ENCODE peak calls at places on chromosomes 5 and 9, in five cellular contexts. Y is left ventricle myocardium inferior, V is tibial artery, L is adrenal gland, P is SK-N-SH. M is an unnamed sample.

GRCh38 chr9:135076876-135077430 is 10.5 kb upstream of the OLFM1 start:
- DNase-seq in Y (no peak), V (no peak), L (peak), P (no peak), M (no peak)

GRCh38 chr5:72079288-72079687 is 28.0 kb upstream of the MAP1B start:
- DNase-seq in Y (peak), V (no peak), L (peak), P (no peak), M (no peak)

GRCh38 chr5:177130211-177131018 is 3.2 kb upstream of the NSD1 start:
- DNase-seq in Y (no peak), V (no peak), L (no peak), P (no peak), M (peak)

GRCh38 chr5:53114988-53115387 is 5.4 kb upstream of the MOCS2 start:
- DNase-seq in Y (no peak), V (no peak), L (no peak), P (no peak), M (peak)

GRCh38 chr5:145198871-145199270 is 636.3 kb downstream of the PRELID2 start:
- DNase-seq in Y (no peak), V (no peak), L (no peak), P (no peak), M (no peak)

GRCh38 chr5:93303291-93303691 is 277.7 kb downstream of the NR2F1-AS1 start:
- DNase-seq in Y (no peak), V (no peak), L (no peak), P (peak), M (no peak)

GRCh38 chr5:39992617-39993203 is 567.9 kb upstream of the DAB2 start:
- DNase-seq in Y (no peak), V (no peak), L (no peak), P (no peak), M (peak)

GRCh38 chr5:95823738-95824609 is 1.4 kb upstream of the GLRX start:
- DNase-seq in Y (peak), V (peak), L (peak), P (no peak), M (peak)

GRCh38 chr9:99778308-99778707 is 43.4 kb upstream of the NR4A3 start:
- DNase-seq in Y (no peak), V (no peak), L (peak), P (no peak), M (peak)

GRCh38 chr5:138032028-138032571 is 779 bp downstream of the FAM13B start:
- DNase-seq in Y (peak), V (peak), L (peak), P (no peak), M (peak)

DNA sequence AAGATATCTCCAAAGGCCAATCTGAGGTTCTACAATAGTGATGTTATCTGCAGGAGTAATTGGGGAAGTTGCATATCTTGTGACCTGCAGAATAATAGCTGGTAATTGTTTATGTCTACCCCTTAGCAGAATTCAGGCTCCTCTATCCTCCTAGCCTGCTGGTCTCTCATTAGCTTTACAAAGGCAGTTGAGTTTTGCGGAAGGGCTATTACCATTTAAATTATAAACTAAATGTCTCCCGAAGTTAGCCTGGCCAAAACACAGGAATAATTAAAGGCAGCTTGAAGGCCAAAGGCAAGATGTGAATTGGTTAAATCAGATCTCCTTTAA is 168.7 kb downstream of the TTC39B start:
- DNase-seq in Y (no peak), V (no peak), L (no peak), P (no peak), M (no peak)
- H3K4me3 ChIP-seq in Y (no peak), V (no peak), L (no peak), P (no peak), M (no peak)

DNA sequence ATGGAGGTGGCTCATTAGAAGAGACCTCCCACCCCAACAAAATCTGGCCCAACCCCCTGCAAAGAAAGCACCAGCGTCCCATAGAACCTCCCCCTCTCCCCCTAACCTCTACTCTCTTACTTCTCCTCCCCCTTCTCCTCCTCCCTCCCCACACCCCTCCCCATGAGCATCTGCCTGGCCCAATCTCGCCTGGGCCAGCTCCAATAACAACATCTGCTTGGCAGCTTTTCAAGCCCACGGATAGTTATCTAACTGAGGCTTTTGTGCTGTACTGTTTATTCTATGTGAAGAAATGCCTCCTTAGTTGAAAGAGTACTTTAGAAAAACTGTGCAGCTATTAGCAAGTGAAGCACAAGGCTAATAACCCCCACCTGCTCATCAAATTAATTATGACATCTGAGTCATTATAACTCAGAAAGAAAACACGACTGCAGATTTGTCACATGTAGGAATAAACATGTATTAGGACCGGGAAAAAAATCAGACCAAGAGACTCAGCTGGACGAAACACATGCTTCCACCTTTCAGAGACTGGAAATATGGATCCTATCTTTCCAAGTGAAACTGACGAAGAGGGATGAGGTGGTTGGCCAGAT is 42.8 kb downstream of the NFIB start:
- DNase-seq in Y (peak), V (no peak), L (peak), P (peak), M (peak)
- H3K4me3 ChIP-seq in Y (peak), V (no peak), L (no peak), P (peak), M (peak)

DNA sequence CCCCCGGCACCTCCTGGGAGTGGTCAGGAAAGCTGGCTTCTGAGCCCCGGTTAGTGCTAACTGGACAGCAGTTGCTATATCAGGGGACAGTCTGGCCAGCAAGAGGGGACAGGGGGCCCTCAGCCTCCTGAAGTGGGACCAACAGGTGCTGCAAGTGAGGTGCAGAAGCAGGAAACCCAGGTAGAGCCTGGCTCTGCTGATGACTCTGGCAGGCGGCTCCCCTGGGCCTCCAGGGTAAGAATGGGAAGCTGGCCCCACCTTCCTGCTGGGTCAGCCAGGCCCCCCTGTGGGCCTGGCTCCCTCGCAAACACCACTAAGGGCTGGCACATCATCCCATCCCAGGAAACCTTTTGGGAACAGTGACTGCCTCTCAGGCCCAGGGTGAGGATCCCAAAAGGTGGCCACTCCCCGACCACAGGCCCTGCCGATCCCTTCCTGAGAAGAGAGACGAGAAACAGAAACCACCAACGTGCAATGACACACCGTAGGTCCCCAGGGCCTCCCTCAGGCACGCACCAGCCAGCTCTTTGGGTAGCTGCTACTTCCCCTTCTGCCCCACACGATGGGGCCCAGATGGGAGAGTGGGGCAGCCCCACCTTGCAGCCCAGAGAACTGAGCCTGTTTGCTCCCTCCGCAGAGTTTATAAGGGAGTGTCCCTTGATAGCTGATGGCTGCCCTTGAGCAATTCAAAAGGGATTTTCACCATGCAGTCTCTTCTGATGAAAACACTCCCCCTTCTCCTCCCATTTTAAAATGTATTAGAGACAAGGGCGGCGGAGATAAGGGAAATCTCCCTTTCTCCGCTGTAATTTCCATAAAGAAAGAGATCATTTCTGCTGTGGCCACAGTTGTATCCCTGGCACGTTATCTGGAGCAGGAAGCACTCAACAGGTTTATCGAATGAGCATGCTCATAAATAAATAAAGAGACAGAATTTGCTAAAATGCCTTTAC is 76.8 kb downstream of the STK10 start:
- DNase-seq in Y (no peak), V (no peak), L (no peak), P (peak), M (peak)
- H3K4me3 ChIP-seq in Y (peak), V (peak), L (no peak), P (peak), M (peak)

GRCh38 chr9:20028849-20029231 is 240.0 kb upstream of the SLC24A2 start:
- DNase-seq in Y (no peak), V (no peak), L (no peak), P (no peak), M (no peak)

GRCh38 chr9:20032413-20033006 is 243.7 kb upstream of the SLC24A2 start:
- DNase-seq in Y (no peak), V (no peak), L (no peak), P (no peak), M (no peak)

GRCh38 chr9:20030671-20031070 is 241.8 kb upstream of the SLC24A2 start:
- DNase-seq in Y (no peak), V (no peak), L (no peak), P (no peak), M (no peak)

GRCh38 chr9:20030221-20030620 is 241.4 kb upstream of the SLC24A2 start:
- DNase-seq in Y (no peak), V (no peak), L (no peak), P (no peak), M (no peak)

GRCh38 chr9:20031836-20032235 is 243.0 kb upstream of the SLC24A2 start:
- DNase-seq in Y (no peak), V (no peak), L (no peak), P (no peak), M (no peak)
- H3K4me3 ChIP-seq in Y (no peak), V (no peak), L (no peak), P (no peak), M (no peak)

GRCh38 chr9:90832251-90832650 is 30.6 kb downstream of the SYK start:
- DNase-seq in Y (no peak), V (no peak), L (no peak), P (no peak), M (no peak)

GRCh38 chr9:90827181-90827866 is 25.7 kb downstream of the SYK start:
- DNase-seq in Y (no peak), V (peak), L (no peak), P (no peak), M (no peak)

GRCh38 chr9:90835206-90835605 is 33.6 kb downstream of the SYK start:
- DNase-seq in Y (no peak), V (no peak), L (no peak), P (no peak), M (no peak)

GRCh38 chr9:90830051-90830450 is 28.4 kb downstream of the SYK start:
- DNase-seq in Y (no peak), V (no peak), L (no peak), P (no peak), M (no peak)

DNA sequence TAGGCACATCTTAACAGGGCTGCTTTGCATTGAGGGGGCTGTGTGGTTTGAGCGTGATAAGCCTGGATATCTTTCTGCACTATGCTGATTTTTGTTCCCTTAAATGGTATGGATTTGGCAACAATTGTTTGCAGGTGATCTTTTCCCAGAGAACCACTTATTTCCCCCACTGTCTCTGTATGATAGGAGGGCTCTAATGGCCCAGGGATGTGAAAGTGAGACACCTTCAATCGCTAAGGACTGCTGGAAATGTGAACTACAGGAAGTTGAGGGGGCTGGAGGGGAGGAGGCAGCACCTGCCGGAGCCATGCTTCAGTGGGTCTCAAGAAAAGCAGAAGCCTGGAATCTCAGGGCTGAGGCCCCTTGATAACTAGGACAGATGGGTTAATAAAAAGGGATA is 29.4 kb downstream of the SYK start:
- DNase-seq in Y (no peak), V (no peak), L (no peak), P (no peak), M (no peak)
- H3K4me3 ChIP-seq in Y (no peak), V (no peak), L (no peak), P (no peak), M (no peak)

GRCh38 chr5:143064661-143065060 is 294.5 kb downstream of the ARHGAP26 start:
- DNase-seq in Y (no peak), V (no peak), L (no peak), P (no peak), M (no peak)

GRCh38 chr5:143065185-143065584 is 295.0 kb downstream of the ARHGAP26 start:
- DNase-seq in Y (no peak), V (peak), L (no peak), P (no peak), M (peak)

GRCh38 chr5:143068712-143069111 is 298.5 kb downstream of the ARHGAP26 start:
- DNase-seq in Y (no peak), V (no peak), L (no peak), P (no peak), M (no peak)

GRCh38 chr5:143065996-143066522 is 295.9 kb downstream of the ARHGAP26 start:
- DNase-seq in Y (no peak), V (no peak), L (no peak), P (no peak), M (no peak)

DNA sequence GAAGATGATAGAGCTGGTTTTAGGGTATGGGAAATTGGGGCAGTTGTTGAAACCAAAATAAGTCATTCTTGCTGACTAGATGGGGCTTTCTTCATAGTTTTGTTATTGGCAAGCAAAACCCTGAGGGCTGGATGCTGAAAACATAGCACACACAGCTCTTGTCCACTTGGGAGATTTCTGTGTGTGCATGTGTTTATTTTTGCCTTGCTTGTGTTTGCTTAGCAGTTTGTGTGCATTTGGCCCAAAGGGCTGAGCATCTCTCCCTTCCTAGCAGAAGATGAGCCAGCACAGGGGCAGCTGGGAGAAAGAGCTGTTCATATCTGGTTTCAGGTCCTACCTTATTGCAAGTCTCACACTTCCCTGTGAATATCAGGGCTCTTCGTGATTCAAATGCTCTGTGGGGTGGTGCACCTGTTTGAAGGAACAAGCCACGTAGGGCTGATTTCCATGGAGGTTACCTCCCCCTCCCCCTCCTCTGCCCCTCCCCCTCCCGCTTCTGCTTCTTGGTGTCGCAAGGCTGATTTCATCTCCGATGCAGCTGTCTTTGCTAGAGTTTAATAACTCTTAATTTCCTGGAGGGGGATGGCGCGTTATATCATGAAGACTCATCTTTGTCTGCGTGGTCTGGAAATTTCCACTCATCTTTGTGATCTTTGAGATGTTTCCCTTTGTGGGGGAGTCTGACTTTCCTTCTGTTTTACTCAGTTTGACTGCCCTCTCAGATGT is 296.5 kb downstream of the ARHGAP26 start:
- DNase-seq in Y (peak), V (no peak), L (no peak), P (no peak), M (no peak)
- H3K4me3 ChIP-seq in Y (no peak), V (no peak), L (no peak), P (no peak), M (no peak)

GRCh38 chr5:181167814-181168488 is 20.6 kb downstream of the OR2V2 start:
- DNase-seq in Y (no peak), V (no peak), L (no peak), P (peak), M (no peak)

GRCh38 chr5:181170996-181171395 is 23.6 kb downstream of the OR2V2 start:
- DNase-seq in Y (no peak), V (no peak), L (no peak), P (no peak), M (no peak)

GRCh38 chr5:181166812-181167733 is 19.7 kb downstream of the OR2V2 start:
- DNase-seq in Y (no peak), V (no peak), L (no peak), P (no peak), M (no peak)

GRCh38 chr5:181170237-181170830 is 22.9 kb downstream of the OR2V2 start:
- DNase-seq in Y (no peak), V (no peak), L (no peak), P (peak), M (no peak)

GRCh38 chr5:181168595-181169118 is 21.3 kb downstream of the OR2V2 start:
- DNase-seq in Y (no peak), V (no peak), L (no peak), P (no peak), M (no peak)
- H3K4me3 ChIP-seq in Y (no peak), V (no peak), L (no peak), P (no peak), M (no peak)